ENCODE peak calls at places on chromosome 9, in four cellular contexts. F, J, C and V are unnamed samples.

GRCh38 chr9:137461663-137462395 is 2.7 kb upstream of the NSMF start:
- DNase-seq in C (no peak), J (peak; percentile 39), F (peak; percentile 94), V (peak; percentile 67)

GRCh38 chr9:115593587-115594091 is 475.7 kb upstream of the TNC start:
- DNase-seq in F (peak; percentile 31), J (peak; percentile 8), C (no peak), V (no peak)

GRCh38 chr9:134585021-134585561 is 56.5 kb upstream of the COL5A1 start:
- DNase-seq in F (no peak), J (no peak), C (peak; percentile 36), V (no peak)

GRCh38 chr9:98833090-98833956 is 25.9 kb downstream of the GALNT12 start:
- DNase-seq in C (no peak), J (peak; percentile 22), F (no peak), V (peak; percentile 70)

GRCh38 chr9:131838581-131839280 is 98.9 kb upstream of the RAPGEF1 start:
- DNase-seq in F (no peak), C (no peak), J (no peak), V (no peak)

GRCh38 chr9:135647897-135648296 is 8.6 kb upstream of the GLT6D1 start:
- DNase-seq in C (no peak), F (peak; percentile 16), J (no peak), V (peak; percentile 11)

GRCh38 chr9:18610956-18611355 is 137.0 kb downstream of the ADAMTSL1 start:
- DNase-seq in C (no peak), F (no peak), J (no peak), V (no peak)

GRCh38 chr9:87894998-87895625 is 12.4 kb downstream of the SPATA31E1 start:
- DNase-seq in J (no peak), F (no peak), C (no peak), V (no peak)